ENCODE peak calls at places on chromosome 7, in six cellular contexts. L, I, P, S, Y and O are unnamed samples.

GRCh38 chr7:140585333-140585732 is 55.3 kb downstream of the DENND2A start:
- DNase-seq in Y (no peak), S (no peak), P (no peak), I (no peak), L (no peak), O (no peak)

GRCh38 chr7:158043461-158044155 is 544.0 kb downstream of the PTPRN2 start:
- DNase-seq in I (no peak), S (no peak), Y (no peak), L (no peak), P (peak; percentile 41), O (no peak)

GRCh38 chr7:118183254-118183585 is 744 bp upstream of the LSM8 start:
- DNase-seq in L (no peak), I (no peak), Y (no peak), P (no peak), S (no peak), O (no peak)

GRCh38 chr7:101767544-101767943 is 49.9 kb upstream of the CUX1 start:
- DNase-seq in I (no peak), S (no peak), P (no peak), Y (no peak), L (no peak), O (no peak)

GRCh38 chr7:82633592-82633991 is 190.0 kb upstream of the CACNA2D1 start:
- DNase-seq in I (no peak), Y (no peak), P (no peak), S (no peak), L (no peak), O (no peak)

GRCh38 chr7:111223802-111224253 is 132.9 kb downstream of the LRRN3 start:
- DNase-seq in L (no peak), I (no peak), S (no peak), P (no peak), Y (no peak), O (no peak)

GRCh38 chr7:69602522-69602921 is 4.2 kb downstream of the AUTS2 start:
- DNase-seq in P (no peak), S (no peak), L (no peak), I (no peak), Y (no peak), O (no peak)

GRCh38 chr7:142349670-142350405 is 92.0 kb upstream of the PRSS58 start:
- DNase-seq in I (no peak), L (no peak), P (no peak), S (no peak), Y (no peak), O (no peak)